ENCODE peak calls at places on chromosome 22, in nine cellular contexts. X, F, E, S, K, P, O, T and N are unnamed samples.
A peak's percentile ranks its signal among the peaks of the same experiment; 100 is the strongest.

GRCh38 chr22:35971418-35972119 is 57.1 kb downstream of the RBFOX2 start:
- DNase-seq in X (peak; percentile 50), F (no peak), E (peak; percentile 92), S (no peak), K (no peak), P (no peak), O (peak; percentile 99), T (peak; percentile 96), N (peak; percentile 98)

GRCh38 chr22:38941488-38941987 is 15.9 kb upstream of the APOBEC3A start:
- DNase-seq in X (no peak), F (no peak), E (peak; percentile 11), S (no peak), K (no peak), P (no peak), O (no peak), T (peak; percentile 27), N (no peak)

GRCh38 chr22:16932577-16932976 is 75.4 kb downstream of the GAB4 start:
- DNase-seq in X (no peak), F (no peak), E (no peak), S (no peak), K (no peak), P (no peak), O (no peak), T (no peak), N (no peak)

GRCh38 chr22:48665286-48666010 is 1162.2 kb downstream of the BRD1 start:
- DNase-seq in X (no peak), F (no peak), E (no peak), S (no peak), K (no peak), P (no peak), O (no peak), T (no peak), N (peak; percentile 90)

GRCh38 chr22:30718491-30718890 is 23.8 kb downstream of the OSBP2 start:
- DNase-seq in X (no peak), F (no peak), E (no peak), S (no peak), K (no peak), P (no peak), O (no peak), T (no peak), N (no peak)

GRCh38 chr22:40043086-40043485 is 48.3 kb downstream of the FAM83F start:
- DNase-seq in X (peak; percentile 54), F (peak; percentile 23), E (no peak), S (peak; percentile 52), K (peak; percentile 61), P (peak; percentile 65), O (no peak), T (peak; percentile 76), N (peak; percentile 75)

GRCh38 chr22:31039393-31039792 is 41.7 kb upstream of the SMTN start:
- DNase-seq in X (peak; percentile 65), F (no peak), E (peak; percentile 24), S (peak; percentile 28), K (no peak), P (no peak), O (peak; percentile 69), T (peak; percentile 68), N (peak; percentile 89)

GRCh38 chr22:46582281-46582811 is 37.8 kb upstream of the GRAMD4 start:
- DNase-seq in X (no peak), F (no peak), E (no peak), S (peak; percentile 81), K (peak; percentile 53), P (peak; percentile 46), O (no peak), T (no peak), N (no peak)

GRCh38 chr22:33747576-33748180 is 172.6 kb downstream of the LARGE1 start:
- DNase-seq in X (no peak), F (no peak), E (no peak), S (peak; percentile 28), K (peak; percentile 45), P (no peak), O (no peak), T (no peak), N (no peak)

GRCh38 chr22:30307026-30307574 is 17.8 kb upstream of the CASTOR1 start:
- DNase-seq in X (no peak), F (no peak), E (no peak), S (no peak), K (no peak), P (no peak), O (no peak), T (no peak), N (no peak)

GRCh38 chr22:49963647-49964026 is 3.1 kb downstream of the PIM3 start:
- DNase-seq in X (no peak), F (no peak), E (no peak), S (peak; percentile 43), K (peak; percentile 63), P (peak; percentile 56), O (no peak), T (no peak), N (no peak)

GRCh38 chr22:50305658-50306566 is 1.5 kb downstream of the PLXNB2 start:
- DNase-seq in X (peak; percentile 86), F (peak; percentile 92), E (peak; percentile 96), S (peak; percentile 89), K (peak; percentile 89), P (peak; percentile 89), O (peak; percentile 82), T (peak; percentile 94), N (peak; percentile 98)

GRCh38 chr22:46234851-46235437 is 15.1 kb downstream of the CDPF1 start:
- DNase-seq in X (no peak), F (no peak), E (no peak), S (no peak), K (no peak), P (no peak), O (no peak), T (no peak), N (no peak)

DNA sequence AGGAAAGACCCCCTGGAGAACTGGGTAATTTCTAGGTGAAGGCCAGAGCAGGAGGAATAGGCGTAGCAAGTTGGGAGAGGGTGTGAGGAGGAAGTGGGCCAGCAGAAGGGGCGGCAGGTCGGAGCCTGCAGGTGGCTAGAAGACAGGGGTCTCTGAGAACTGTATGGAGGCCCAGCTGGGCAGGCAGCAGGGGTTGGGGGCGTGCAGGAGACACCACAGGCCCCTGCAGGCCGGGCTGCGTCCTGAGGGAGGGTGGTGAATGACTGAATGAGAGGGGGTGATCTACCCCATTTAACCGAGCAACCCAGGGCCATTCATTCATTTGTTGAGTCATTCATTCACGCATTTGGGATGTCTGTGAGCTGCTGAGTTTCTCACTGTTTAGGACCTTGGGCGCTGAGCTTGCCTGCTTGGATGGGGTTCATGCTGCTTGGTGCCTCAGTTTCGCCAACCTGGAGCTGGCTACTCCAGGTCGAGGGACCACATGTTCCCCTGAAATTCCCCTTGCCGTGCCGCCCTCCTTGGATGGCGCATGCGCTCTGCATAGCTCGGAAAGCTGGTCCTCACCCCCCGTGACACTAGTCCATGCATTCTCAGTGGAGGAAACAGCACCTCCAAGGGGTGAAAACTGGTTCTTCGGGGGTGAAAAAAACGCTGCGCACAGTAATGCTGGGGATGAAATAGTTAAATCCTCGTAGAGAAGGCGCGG is 15.6 kb downstream of the MPPED1 start:
- DNase-seq in X (no peak), F (no peak), E (no peak), S (no peak), K (peak; percentile 5), P (no peak), O (no peak), T (no peak), N (no peak)
- TF ChIP-seq CTCF in X (no peak), F (no peak), E (no peak), S (no peak), K (no peak), P (no peak), O (no peak), T (no peak), N (no peak)

DNA sequence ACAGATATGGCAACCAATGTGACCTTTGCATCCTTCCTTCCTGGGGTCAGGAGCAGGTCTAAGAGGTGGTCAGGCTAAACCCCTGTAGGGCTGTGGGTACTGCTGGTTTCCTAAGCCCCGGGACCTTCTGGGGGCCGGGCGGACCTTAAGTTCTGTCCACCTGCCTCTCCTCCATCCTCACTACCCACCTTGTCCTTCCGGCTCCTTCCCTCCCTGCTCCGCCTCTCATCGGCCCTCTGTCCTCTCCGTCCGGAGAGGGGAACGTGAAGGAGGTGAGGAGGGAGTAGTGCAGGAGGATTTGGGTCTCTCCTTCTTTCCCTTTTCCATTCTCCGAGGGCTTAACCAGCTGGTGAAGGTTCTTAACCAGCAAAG is 28.3 kb upstream of the PARVB start:
- DNase-seq in X (no peak), F (no peak), E (no peak), S (no peak), K (no peak), P (no peak), O (no peak), T (no peak), N (no peak)
- H3K4me3 ChIP-seq in X (no peak overlapping the region), F (no peak overlapping the region), E (no peak overlapping the region), S (peak overlapping the region; percentile 23), K (no peak overlapping the region), P (peak overlapping the region; percentile 24), O (no peak overlapping the region), T (no peak overlapping the region), N (no peak overlapping the region)

DNA sequence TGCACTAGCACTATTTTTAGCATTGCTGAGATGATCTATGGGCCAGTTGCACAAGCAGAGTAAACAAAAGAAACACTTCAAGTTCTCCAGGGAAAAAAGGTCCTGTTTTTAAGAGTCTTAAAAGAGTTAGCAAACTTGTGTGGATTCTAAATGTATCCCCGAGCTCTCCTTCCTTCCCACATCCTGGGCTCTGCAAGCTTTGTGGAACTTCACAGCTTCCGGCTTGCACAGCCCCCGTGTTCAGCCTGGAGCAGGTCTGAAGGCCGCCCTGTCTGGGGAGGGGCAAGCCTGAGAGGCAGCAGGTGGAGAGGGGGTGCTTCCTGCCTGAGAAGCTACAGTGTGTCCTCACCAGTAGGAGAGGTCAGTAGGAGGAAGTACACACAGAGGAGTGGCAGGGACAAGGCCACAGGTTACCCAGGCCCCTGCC is 35.1 kb upstream of the SUSD2 start:
- DNase-seq in X (peak; percentile 45), F (peak; percentile 40), E (peak; percentile 58), S (peak; percentile 84), K (peak; percentile 72), P (no peak), O (no peak), T (peak; percentile 89), N (peak; percentile 89)
- TF ChIP-seq CTCF in X (no peak), F (no peak), E (no peak), S (peak; percentile 22), K (no peak), P (no peak), O (no peak), T (no peak), N (no peak)

GRCh38 chr22:19715286-19715939 is 1.1 kb downstream of the SEPTIN5 start:
- DNase-seq in X (no peak), F (no peak), E (no peak), S (no peak), K (no peak), P (no peak), O (no peak), T (no peak), N (no peak)

GRCh38 chr22:19713650-19714319 is 518 bp upstream of the SEPTIN5 start:
- DNase-seq in X (no peak), F (no peak), E (no peak), S (no peak), K (peak; percentile 56), P (no peak), O (no peak), T (no peak), N (no peak)

GRCh38 chr22:19716041-19716828 is 1.9 kb downstream of the SEPTIN5 start:
- DNase-seq in X (no peak), F (no peak), E (no peak), S (no peak), K (no peak), P (no peak), O (no peak), T (no peak), N (no peak)

GRCh38 chr22:19713228-19713627 is 1.1 kb upstream of the SEPTIN5 start:
- DNase-seq in X (no peak), F (no peak), E (no peak), S (no peak), K (no peak), P (no peak), O (no peak), T (no peak), N (no peak)

GRCh38 chr22:19714320-19715252 is at the start of gene SEPTIN5:
- DNase-seq in X (no peak), F (no peak), E (no peak), S (no peak), K (no peak), P (no peak), O (no peak), T (no peak), N (no peak)
- H3K4me3 ChIP-seq in X (peak within 1 kb of the TSS; percentile 39), F (peak within 1 kb of the TSS; percentile 72), E (peak within 1 kb of the TSS; percentile 45), S (peak within 1 kb of the TSS; percentile 66), K (peak within 1 kb of the TSS; percentile 60), P (peak within 1 kb of the TSS; percentile 50), O (peak within 1 kb of the TSS; percentile 45), T (peak within 1 kb of the TSS; percentile 35), N (peak within 1 kb of the TSS; percentile 54)